ENCODE peak calls at places on chromosomes 12 and 14, in seven cellular contexts. V is stimulated activated CD4-positive, alpha-beta T cell treated with anti-CD3 and anti-CD28 coated beads, Interleukin-1b, Interleukin-23, amount 100 ng/mL, for 1 hour; Y is NB4; X is Kasumi-1; A is astrocyte of the spinal cord; R is GM12865; N is T1000. Z is an unnamed sample.
A peak's percentile ranks its signal among the peaks of the same experiment; 100 is the strongest.

GRCh38 chr12:94872671-94873367 is 130.7 kb downstream of the NDUFA12 start:
- DNase-seq in R (peak; percentile 57), A (no peak), V (no peak), Y (peak; percentile 26), X (no peak), N (no peak), Z (no peak)

GRCh38 chr12:57734586-57734985 is 4.0 kb downstream of the AGAP2 start:
- DNase-seq in R (no peak), Y (no peak), X (no peak), A (no peak), V (no peak), N (peak; percentile 91), Z (no peak)

GRCh38 chr12:27133022-27133590 is 50.7 kb upstream of the C12orf71 start:
- DNase-seq in Y (no peak), A (no peak), N (no peak), V (no peak), R (peak; percentile 24), X (peak; percentile 52), Z (no peak)

GRCh38 chr12:81726634-81727033 is 32.5 kb downstream of the PPFIA2 start:
- DNase-seq in A (no peak), R (no peak), Y (no peak), V (no peak), N (no peak), X (no peak), Z (no peak)

GRCh38 chr14:74563233-74563585 is 48.8 kb downstream of the LTBP2 start:
- DNase-seq in R (no peak), Y (no peak), N (no peak), A (peak; percentile 85), V (no peak), X (no peak), Z (no peak)

GRCh38 chr12:58314610-58315009 is 373.2 kb downstream of the ATP23 start:
- DNase-seq in R (no peak), V (no peak), Y (no peak), N (no peak), X (no peak), A (peak; percentile 65), Z (no peak)

GRCh38 chr14:100536721-100537700 is 50.2 kb downstream of the BEGAIN start:
- DNase-seq in V (no peak), N (no peak), R (no peak), A (no peak), X (no peak), Y (no peak), Z (no peak)

GRCh38 chr12:53890081-53890480 is 48.5 kb upstream of the HOXC13 start:
- DNase-seq in X (no peak), Y (no peak), R (no peak), V (no peak), A (no peak), N (no peak), Z (no peak)

GRCh38 chr14:31449971-31450610 is 7.2 kb downstream of the DTD2 start:
- DNase-seq in X (peak; percentile 85), V (no peak), Y (peak; percentile 55), R (peak; percentile 40), N (no peak), A (peak; percentile 59), Z (peak; percentile 77)

GRCh38 chr12:14696265-14696741 is at the start of gene GUCY2C:
- DNase-seq in R (no peak), X (no peak), N (no peak), Y (no peak), V (no peak), A (no peak), Z (no peak)

GRCh38 chr12:72574138-72574537 is 302.0 kb downstream of the TRHDE start:
- DNase-seq in X (no peak), R (no peak), A (no peak), V (no peak), Y (no peak), N (no peak), Z (no peak)

GRCh38 chr12:4212845-4213244 is 60.7 kb upstream of the CCND2 start:
- DNase-seq in V (no peak), X (no peak), Y (no peak), A (no peak), R (no peak), N (no peak), Z (no peak)

GRCh38 chr12:108611884-108612415 is 14.1 kb upstream of the TMEM119 start:
- DNase-seq in A (peak; percentile 91), R (peak; percentile 57), V (no peak), Y (peak; percentile 85), N (no peak), X (peak; percentile 33), Z (peak; percentile 53)

GRCh38 chr12:77167801-77168200 is 102.4 kb upstream of the E2F7 start:
- DNase-seq in R (no peak), N (no peak), A (no peak), V (no peak), X (no peak), Y (peak; percentile 9), Z (no peak)

GRCh38 chr14:63436286-63437098 is 106.7 kb downstream of the PPP2R5E start:
- DNase-seq in V (no peak), X (no peak), N (no peak), Y (no peak), A (no peak), R (no peak), Z (peak; percentile 20)

GRCh38 chr14:101441710-101442109 is 119.6 kb upstream of the DIO3 start:
- DNase-seq in N (no peak), Y (no peak), X (no peak), V (no peak), A (no peak), R (no peak), Z (no peak)

GRCh38 chr14:20989464-20989786 is 355 bp upstream of the METTL17 start:
- DNase-seq in V (no peak), R (no peak), A (no peak), Y (no peak), X (no peak), N (no peak), Z (no peak)

GRCh38 chr12:16062611-16063010 is 151.5 kb downstream of the DERA start:
- DNase-seq in X (no peak), A (peak; percentile 2), N (no peak), Y (peak; percentile 80), V (no peak), R (no peak), Z (peak; percentile 33)

GRCh38 chr14:21978999-21979314 is 305.3 kb upstream of the OR4E1 start:
- DNase-seq in R (no peak), N (no peak), Y (no peak), V (no peak), X (no peak), A (no peak), Z (no peak)